ENCODE peak calls at places on chromosomes 5 and 9, in four cellular contexts. A is posterior vena cava, E is kidney tubule cell, U is kidney glomerular epithelial cell. B is an unnamed sample.

GRCh38 chr9:110427497-110428104 is 89.9 kb upstream of the TXNDC8 start:
- DNase-seq in A (peak; percentile 78), E (peak; percentile 47), U (no peak), B (no peak)

GRCh38 chr5:126965061-126965475 is 65.3 kb downstream of the MARCHF3 start:
- DNase-seq in A (no peak), E (peak; percentile 39), U (no peak), B (no peak)

GRCh38 chr5:95988877-95989276 is 27.2 kb upstream of the ELL2 start:
- DNase-seq in A (no peak), E (no peak), U (no peak), B (no peak)

GRCh38 chr5:94672746-94673145 is 54.3 kb downstream of the SLF1 start:
- DNase-seq in A (no peak), E (no peak), U (no peak), B (no peak)

GRCh38 chr5:139651502-139651862 is 3.3 kb downstream of the CXXC5 start:
- DNase-seq in A (peak; percentile 7), E (peak; percentile 56), U (no peak), B (no peak)

GRCh38 chr5:7828269-7828668 is 22.7 kb downstream of the CFAP90 start:
- DNase-seq in A (no peak), E (no peak), U (no peak), B (no peak)

GRCh38 chr9:127676636-127677035 is 30.2 kb upstream of the CFAP157 start:
- DNase-seq in A (no peak), E (no peak), U (no peak), B (no peak)

GRCh38 chr5:67799732-67800234 is 415.8 kb upstream of the PIK3R1 start:
- DNase-seq in A (no peak), E (peak; percentile 18), U (no peak), B (no peak)

GRCh38 chr9:107480386-107480789 is 9.2 kb downstream of the KLF4 start:
- DNase-seq in A (peak; percentile 83), E (peak; percentile 20), U (no peak), B (peak; percentile 58)

GRCh38 chr5:134077926-134078580 is 36.4 kb upstream of the TCF7 start:
- DNase-seq in A (peak; percentile 66), E (no peak), U (no peak), B (no peak)

GRCh38 chr9:93674580-93675335 is 98.4 kb downstream of the PHF2 start:
- DNase-seq in A (peak; percentile 58), E (no peak), U (no peak), B (peak; percentile 54)

B was measured in RWPE2.